ENCODE peak calls at places on chromosomes 6 and 20, in six cellular contexts. K, Z, X, H, S and D are unnamed samples.

GRCh38 chr20:15814360-15814759 is 758.9 kb downstream of the KIF16B start:
- DNase-seq in K (no peak), S (no peak), Z (no peak), X (no peak), H (no peak), D (no peak)

GRCh38 chr6:31776961-31777666 is at the start of gene VWA7:
- DNase-seq in Z (peak; percentile 42), X (peak; percentile 86), S (peak; percentile 41), K (no peak), H (peak; percentile 82), D (no peak)

GRCh38 chr6:22612241-22612640 is 42.9 kb downstream of the HDGFL1 start:
- DNase-seq in Z (no peak), S (no peak), H (no peak), X (no peak), K (no peak), D (no peak)

GRCh38 chr6:34909484-34909883 is 20.4 kb downstream of the ANKS1A start:
- DNase-seq in K (no peak), H (no peak), Z (no peak), S (no peak), X (no peak), D (no peak)

GRCh38 chr6:144259988-144260387 is 25.1 kb upstream of the UTRN start:
- DNase-seq in X (no peak), H (no peak), S (no peak), K (no peak), Z (no peak), D (no peak)

GRCh38 chr20:34350095-34350494 is 13.0 kb upstream of the ITCH start:
- DNase-seq in Z (no peak), S (no peak), H (no peak), K (no peak), X (no peak), D (no peak)

GRCh38 chr20:32520927-32521203 is 64.3 kb downstream of the NOL4L start:
- DNase-seq in X (no peak), K (no peak), H (no peak), S (no peak), Z (no peak), D (no peak)

GRCh38 chr6:75273009-75273408 is 11.6 kb downstream of the TMEM30A start:
- DNase-seq in H (no peak), Z (no peak), S (no peak), K (no peak), X (no peak), D (peak; percentile 22)

GRCh38 chr6:134223761-134224445 is 94.0 kb downstream of the SGK1 start:
- DNase-seq in Z (no peak), K (no peak), X (no peak), S (no peak), H (peak; percentile 21), D (no peak)

GRCh38 chr20:61161649-61162210 is 90.3 kb upstream of the CDH4 start:
- DNase-seq in X (no peak), K (no peak), S (no peak), H (no peak), Z (no peak), D (no peak)

GRCh38 chr6:159853735-159854134 is 37.1 kb upstream of the MAS1 start:
- DNase-seq in Z (no peak), X (no peak), S (no peak), K (no peak), H (no peak), D (no peak)

GRCh38 chr20:31517373-31517772 is 3.1 kb downstream of the HM13 start:
- DNase-seq in H (peak; percentile 19), S (no peak), K (peak; percentile 38), X (peak; percentile 79), Z (no peak), D (no peak)

GRCh38 chr6:151036869-151037680 is 171.6 kb downstream of the MTHFD1L start:
- DNase-seq in X (no peak), K (no peak), Z (no peak), S (no peak), H (no peak), D (no peak)

GRCh38 chr6:131646249-131646670 is 9.2 kb downstream of the ENPP3 start:
- DNase-seq in S (no peak), K (no peak), X (no peak), H (no peak), Z (no peak), D (no peak)

GRCh38 chr20:47379433-47380150 is 23.1 kb upstream of the ZMYND8 start:
- DNase-seq in X (no peak), K (no peak), Z (no peak), S (no peak), H (no peak), D (no peak)

GRCh38 chr20:25224941-25225340 is 22.9 kb upstream of the PYGB start:
- DNase-seq in H (no peak), X (no peak), K (no peak), Z (no peak), S (no peak), D (no peak)

GRCh38 chr6:33430334-33430733 is 10.5 kb downstream of the SYNGAP1 start:
- DNase-seq in H (no peak), Z (no peak), X (no peak), S (no peak), K (no peak), D (no peak)

GRCh38 chr6:158707120-158707519 is 57.3 kb downstream of the SYTL3 start:
- DNase-seq in Z (no peak), K (no peak), X (no peak), H (no peak), S (no peak), D (no peak)

GRCh38 chr6:159252955-159253508 is 83.8 kb downstream of the FNDC1 start:
- DNase-seq in X (no peak), Z (no peak), K (peak; percentile 26), S (peak; percentile 66), H (no peak), D (peak; percentile 68)

GRCh38 chr20:5353624-5354496 is 37.1 kb upstream of the PROKR2 start:
- DNase-seq in X (no peak), H (peak; percentile 32), S (no peak), Z (no peak), K (no peak), D (no peak)

GRCh38 chr6:148529010-148529409 is 186.4 kb downstream of the SASH1 start:
- DNase-seq in H (no peak), Z (no peak), X (no peak), K (no peak), S (no peak), D (no peak)